ENCODE peak calls at places on chromosome 1, in eight cellular contexts. R, I, P, S, K, Y, F and Q are unnamed samples.

GRCh38 chr1:232211149-232211548 is 418.8 kb downstream of the SIPA1L2 start:
- DNase-seq in R (no peak), I (no peak), P (no peak), S (no peak), K (no peak), Y (no peak), F (no peak), Q (no peak)

GRCh38 chr1:108027389-108027788 is 62.4 kb upstream of the VAV3 start:
- DNase-seq in R (no peak), I (peak; percentile 4), P (no peak), S (no peak), K (no peak), Y (no peak), F (no peak), Q (no peak)

GRCh38 chr1:206717237-206717989 is 32.7 kb downstream of the MAPKAPK2 start:
- DNase-seq in R (no peak), I (no peak), P (no peak), S (no peak), K (no peak), Y (no peak), F (peak; percentile 97), Q (no peak)

GRCh38 chr1:46137901-46138300 is 5.5 kb upstream of the PIK3R3 start:
- DNase-seq in R (peak; percentile 76), I (peak; percentile 31), P (no peak), S (peak; percentile 52), K (no peak), Y (no peak), F (no peak), Q (peak; percentile 79)

GRCh38 chr1:240768979-240769378 is 157.0 kb upstream of the GREM2 start:
- DNase-seq in R (no peak), I (no peak), P (no peak), S (peak; percentile 22), K (no peak), Y (no peak), F (no peak), Q (no peak)

GRCh38 chr1:236685205-236685916 is 938 bp upstream of the ACTN2 start:
- DNase-seq in R (no peak), I (no peak), P (no peak), S (no peak), K (no peak), Y (no peak), F (no peak), Q (no peak)

GRCh38 chr1:18900303-18900841 is 2.0 kb downstream of the ALDH4A1 start:
- DNase-seq in R (peak; percentile 60), I (no peak), P (no peak), S (no peak), K (no peak), Y (no peak), F (no peak), Q (no peak)

GRCh38 chr1:158716335-158716734 is 4.2 kb downstream of the OR6K3 start:
- DNase-seq in R (peak; percentile 0), I (no peak), P (no peak), S (no peak), K (no peak), Y (no peak), F (peak; percentile 30), Q (no peak)

GRCh38 chr1:117176579-117176978 is 34.1 kb downstream of the VTCN1 start:
- DNase-seq in R (peak; percentile 29), I (peak; percentile 4), P (no peak), S (no peak), K (no peak), Y (no peak), F (no peak), Q (no peak)

GRCh38 chr1:174131032-174131638 is 28.2 kb upstream of the RABGAP1L start:
- DNase-seq in R (no peak), I (no peak), P (no peak), S (no peak), K (no peak), Y (no peak), F (no peak), Q (no peak)

GRCh38 chr1:221497051-221497450 is 244.8 kb downstream of the DUSP10 start:
- DNase-seq in R (no peak), I (peak; percentile 20), P (no peak), S (no peak), K (no peak), Y (no peak), F (no peak), Q (no peak)

GRCh38 chr1:108814343-108815125 is 42.4 kb downstream of the AKNAD1 start:
- DNase-seq in R (peak; percentile 38), I (peak; percentile 72), P (no peak), S (no peak), K (peak; percentile 44), Y (no peak), F (no peak), Q (peak; percentile 65)

GRCh38 chr1:50181027-50181663 is 72.4 kb downstream of the ELAVL4 start:
- DNase-seq in R (no peak), I (peak; percentile 8), P (no peak), S (no peak), K (no peak), Y (peak; percentile 16), F (no peak), Q (no peak)

GRCh38 chr1:37244083-37244480 is 209.8 kb upstream of the GRIK3 start:
- DNase-seq in R (no peak), I (no peak), P (no peak), S (no peak), K (no peak), Y (no peak), F (no peak), Q (no peak)

GRCh38 chr1:3217887-3218679 is 149.1 kb downstream of the PRDM16 start:
- DNase-seq in R (no peak), I (no peak), P (no peak), S (no peak), K (no peak), Y (no peak), F (no peak), Q (no peak)

GRCh38 chr1:228500143-228500736 is 13.1 kb downstream of the RNF187 start:
- DNase-seq in R (no peak), I (no peak), P (no peak), S (no peak), K (no peak), Y (no peak), F (no peak), Q (no peak)

GRCh38 chr1:204565617-204566582 is 49.7 kb downstream of the MDM4 start:
- DNase-seq in R (peak; percentile 81), I (peak; percentile 77), P (no peak), S (peak; percentile 78), K (peak; percentile 80), Y (peak; percentile 38), F (peak; percentile 91), Q (peak; percentile 65)

GRCh38 chr1:156122519-156123355 is 8.2 kb downstream of the LMNA start:
- DNase-seq in R (peak; percentile 92), I (peak; percentile 84), P (peak; percentile 87), S (peak; percentile 90), K (no peak), Y (peak; percentile 90), F (no peak), Q (peak; percentile 98)

GRCh38 chr1:174358786-174359453 is 88.8 kb upstream of the GPR52 start:
- DNase-seq in R (no peak), I (no peak), P (no peak), S (no peak), K (peak; percentile 3), Y (no peak), F (no peak), Q (peak; percentile 2)

GRCh38 chr1:201737350-201738060 is 91.5 kb upstream of the IPO9 start:
- DNase-seq in R (peak; percentile 92), I (peak; percentile 92), P (no peak), S (peak; percentile 37), K (no peak), Y (peak; percentile 80), F (no peak), Q (peak; percentile 97)
- H3K4me3 ChIP-seq in R (no peak overlapping the region), I (no peak overlapping the region), P (no peak overlapping the region), S (no peak overlapping the region), K (no peak overlapping the region), Y (no peak overlapping the region), F (peak overlapping the region; percentile 28), Q (no peak overlapping the region)

GRCh38 chr1:88983791-88984552 is 8.5 kb downstream of the KYAT3 start:
- DNase-seq in R (peak; percentile 69), I (peak; percentile 54), P (no peak), S (peak; percentile 46), K (peak; percentile 75), Y (no peak), F (peak; percentile 75), Q (peak; percentile 63)
- H3K4me3 ChIP-seq in R (no peak overlapping the region), I (peak overlapping the region; percentile 32), P (peak overlapping the region; percentile 14), S (no peak overlapping the region), K (no peak overlapping the region), Y (peak overlapping the region; percentile 27), F (no peak overlapping the region), Q (no peak overlapping the region)

GRCh38 chr1:12082988-12083387 is 19.9 kb downstream of the TNFRSF8 start:
- DNase-seq in R (no peak), I (no peak), P (no peak), S (no peak), K (no peak), Y (no peak), F (no peak), Q (no peak)

GRCh38 chr1:12083766-12084165 is 20.7 kb downstream of the TNFRSF8 start:
- DNase-seq in R (peak; percentile 87), I (peak; percentile 55), P (no peak), S (no peak), K (no peak), Y (no peak), F (no peak), Q (no peak)

GRCh38 chr1:12080773-12081556 is 17.9 kb downstream of the TNFRSF8 start:
- DNase-seq in R (no peak), I (no peak), P (no peak), S (no peak), K (no peak), Y (no peak), F (no peak), Q (no peak)

GRCh38 chr1:12080156-12080555 is 17.1 kb downstream of the TNFRSF8 start:
- DNase-seq in R (no peak), I (peak; percentile 9), P (no peak), S (no peak), K (no peak), Y (no peak), F (no peak), Q (no peak)

DNA sequence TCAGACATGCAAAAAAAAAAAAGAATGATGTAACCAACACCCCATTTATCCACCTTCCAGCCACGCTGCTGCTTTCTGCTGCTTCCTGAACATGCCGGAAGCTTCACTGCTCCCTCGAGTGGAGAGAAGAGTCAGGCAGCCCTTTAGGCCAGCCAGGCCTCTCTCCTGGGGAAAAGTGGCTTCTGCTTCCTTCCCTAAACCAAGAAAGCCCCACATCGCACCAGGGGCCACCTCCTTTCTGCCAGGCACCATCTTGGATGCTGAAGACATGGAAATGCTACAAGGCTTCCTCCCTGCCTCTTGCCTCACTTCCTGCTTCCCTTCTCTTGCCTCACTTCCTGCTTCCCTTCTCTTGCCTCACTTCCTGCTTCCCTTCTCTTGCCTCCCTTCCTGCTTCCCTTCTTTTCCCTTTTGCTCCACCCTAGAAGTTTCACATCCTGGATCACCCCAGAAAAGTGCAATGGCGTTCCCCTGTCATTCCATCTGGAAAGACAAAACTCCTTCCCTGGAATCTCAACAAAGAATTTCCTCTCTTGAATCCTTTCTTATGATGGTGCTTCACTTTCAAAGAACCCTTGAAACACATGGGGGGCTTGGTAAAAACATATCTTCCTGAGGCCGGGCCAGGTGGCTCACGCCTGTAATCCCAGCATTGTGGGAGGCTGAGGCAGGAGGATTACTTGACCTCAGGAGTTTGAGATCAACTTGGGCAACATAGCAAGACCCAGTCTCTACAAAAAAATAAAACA is 18.7 kb downstream of the TNFRSF8 start:
- DNase-seq in R (no peak), I (no peak), P (no peak), S (no peak), K (no peak), Y (no peak), F (no peak), Q (no peak)
- H3K4me3 ChIP-seq in R (no peak overlapping the region), I (no peak overlapping the region), P (no peak overlapping the region), S (no peak overlapping the region), K (no peak overlapping the region), Y (no peak overlapping the region), F (no peak overlapping the region), Q (no peak overlapping the region)

GRCh38 chr1:212037900-212038299 is 2.4 kb downstream of the DTL start:
- DNase-seq in R (no peak), I (peak; percentile 16), P (no peak), S (no peak), K (no peak), Y (no peak), F (no peak), Q (no peak)
- H3K4me3 ChIP-seq in R (no peak overlapping the region), I (no peak overlapping the region), P (no peak overlapping the region), S (no peak overlapping the region), K (peak overlapping the region; percentile 70), Y (no peak overlapping the region), F (peak overlapping the region; percentile 89), Q (no peak overlapping the region)